ENCODE peak calls at places on chromosome 18, in seven cellular contexts. K, T, B, V, A, W and G are unnamed samples.

GRCh38 chr18:4017479-4017878 is 437.6 kb downstream of the DLGAP1 start:
- DNase-seq in K (no peak), T (no peak), B (no peak), V (no peak), A (no peak), W (peak; percentile 1), G (peak; percentile 48)

GRCh38 chr18:59271606-59272220 is 1.5 kb downstream of the RAX start:
- DNase-seq in K (no peak), T (no peak), B (no peak), V (no peak), A (no peak), W (no peak), G (no peak)

GRCh38 chr18:12336251-12336650 is 28.2 kb downstream of the TUBB6 start:
- DNase-seq in K (no peak), T (no peak), B (no peak), V (no peak), A (no peak), W (no peak), G (peak; percentile 57)

GRCh38 chr18:74990563-74991081 is 218.3 kb downstream of the PTGR3 start:
- DNase-seq in K (peak; percentile 20), T (no peak), B (no peak), V (no peak), A (peak; percentile 80), W (peak; percentile 66), G (no peak)

GRCh38 chr18:58362027-58362575 is 266.8 kb downstream of the ALPK2 start:
- DNase-seq in K (no peak), T (no peak), B (no peak), V (no peak), A (no peak), W (peak; percentile 95), G (no peak)

GRCh38 chr18:3480827-3481226 is 30.9 kb downstream of the TGIF1 start:
- DNase-seq in K (no peak), T (no peak), B (no peak), V (no peak), A (no peak), W (no peak), G (no peak)

GRCh38 chr18:39841133-39842041 is 2113.6 kb upstream of the PIK3C3 start:
- DNase-seq in K (peak; percentile 18), T (peak; percentile 75), B (peak; percentile 71), V (no peak), A (peak; percentile 82), W (peak; percentile 92), G (peak; percentile 76)

GRCh38 chr18:7737483-7737882 is 170.4 kb downstream of the PTPRM start:
- DNase-seq in K (no peak), T (no peak), B (no peak), V (no peak), A (no peak), W (no peak), G (no peak)

GRCh38 chr18:13241083-13241892 is 22.7 kb downstream of the LDLRAD4 start:
- DNase-seq in K (no peak), T (no peak), B (no peak), V (no peak), A (no peak), W (no peak), G (no peak)

GRCh38 chr18:26863921-26864497 is 1.5 kb downstream of the AQP4 start:
- DNase-seq in K (no peak), T (no peak), B (no peak), V (no peak), A (no peak), W (no peak), G (no peak)

GRCh38 chr18:55547705-55548056 is 40.3 kb downstream of the TCF4 start:
- DNase-seq in K (no peak), T (no peak), B (no peak), V (no peak), A (no peak), W (no peak), G (no peak)

GRCh38 chr18:21255211-21255610 is 13.2 kb downstream of the GREB1L start:
- DNase-seq in K (no peak), T (no peak), B (no peak), V (no peak), A (no peak), W (no peak), G (no peak)

GRCh38 chr18:13473751-13474150 is 252.6 kb downstream of the FAM210A start:
- DNase-seq in K (no peak), T (no peak), B (no peak), V (no peak), A (no peak), W (no peak), G (no peak)

GRCh38 chr18:75089748-75090327 is 119.1 kb downstream of the PTGR3 start:
- DNase-seq in K (no peak), T (no peak), B (no peak), V (no peak), A (no peak), W (no peak), G (no peak)

GRCh38 chr18:68417826-68418225 is 297.1 kb downstream of the TMX3 start:
- DNase-seq in K (no peak), T (no peak), B (no peak), V (no peak), A (no peak), W (peak; percentile 78), G (no peak)

GRCh38 chr18:58755304-58756010 is 84.2 kb downstream of the MALT1 start:
- DNase-seq in K (no peak), T (no peak), B (no peak), V (no peak), A (no peak), W (no peak), G (no peak)

GRCh38 chr18:2848145-2848878 is 1.5 kb downstream of the EMILIN2 start:
- DNase-seq in K (no peak), T (no peak), B (peak; percentile 12), V (no peak), A (no peak), W (peak; percentile 28), G (no peak)

GRCh38 chr18:26465431-26465830 is 82.9 kb downstream of the KCTD1 start:
- DNase-seq in K (no peak), T (no peak), B (no peak), V (no peak), A (no peak), W (no peak), G (no peak)

GRCh38 chr18:44079602-44080001 is 601.1 kb upstream of the SETBP1 start:
- DNase-seq in K (no peak), T (no peak), B (no peak), V (no peak), A (no peak), W (peak; percentile 89), G (no peak)

GRCh38 chr18:22603902-22604301 is 186.2 kb upstream of the CTAGE1 start:
- DNase-seq in K (no peak), T (no peak), B (no peak), V (no peak), A (no peak), W (no peak), G (no peak)

GRCh38 chr18:48607049-48607984 is 68.5 kb downstream of the CTIF start:
- DNase-seq in K (no peak), T (peak; percentile 70), B (no peak), V (no peak), A (no peak), W (peak; percentile 94), G (no peak)

GRCh38 chr18:12637901-12638633 is 19.8 kb downstream of the SPIRE1 start:
- DNase-seq in K (no peak), T (no peak), B (no peak), V (no peak), A (no peak), W (peak; percentile 37), G (no peak)

GRCh38 chr18:3151379-3152264 is 68.1 kb downstream of the MYOM1 start:
- DNase-seq in K (no peak), T (no peak), B (peak; percentile 12), V (peak; percentile 30), A (peak; percentile 38), W (peak; percentile 62), G (no peak)

GRCh38 chr18:46401486-46402115 is 255.4 kb downstream of the LOXHD1 start:
- DNase-seq in K (no peak), T (no peak), B (no peak), V (no peak), A (no peak), W (peak; percentile 37), G (no peak)

GRCh38 chr18:26637324-26637723 is 89.0 kb upstream of the KCTD1 start:
- DNase-seq in K (no peak), T (no peak), B (no peak), V (no peak), A (no peak), W (no peak), G (no peak)

GRCh38 chr18:75173125-75173432 is 35.9 kb downstream of the PTGR3 start:
- DNase-seq in K (no peak), T (no peak), B (no peak), V (no peak), A (no peak), W (peak; percentile 33), G (no peak)

GRCh38 chr18:62828852-62829251 is 113.5 kb downstream of the PHLPP1 start:
- DNase-seq in K (no peak), T (no peak), B (no peak), V (no peak), A (no peak), W (peak; percentile 35), G (no peak)

GRCh38 chr18:36194719-36195315 is 7.5 kb downstream of the MOCOS start:
- DNase-seq in K (no peak), T (no peak), B (no peak), V (no peak), A (no peak), W (no peak), G (no peak)

GRCh38 chr18:11047156-11047555 is 102.2 kb downstream of the PIEZO2 start:
- DNase-seq in K (no peak), T (no peak), B (no peak), V (no peak), A (no peak), W (peak; percentile 58), G (no peak)

GRCh38 chr18:4400911-4401310 is 54.2 kb downstream of the DLGAP1 start:
- DNase-seq in K (no peak), T (no peak), B (no peak), V (no peak), A (no peak), W (no peak), G (no peak)

GRCh38 chr18:830315-830901 is 18.4 kb upstream of the YES1 start:
- DNase-seq in K (no peak), T (no peak), B (no peak), V (peak; percentile 78), A (no peak), W (peak; percentile 70), G (no peak)

GRCh38 chr18:22342625-22343024 is 75.1 kb downstream of the CTAGE1 start:
- DNase-seq in K (no peak), T (no peak), B (no peak), V (peak; percentile 25), A (peak; percentile 88), W (peak; percentile 65), G (no peak)

GRCh38 chr18:63177822-63178525 is 141.6 kb downstream of the BCL2 start:
- DNase-seq in K (peak; percentile 50), T (no peak), B (no peak), V (no peak), A (peak; percentile 80), W (no peak), G (no peak)

GRCh38 chr18:45636110-45636509 is 20.8 kb downstream of the SLC14A2 start:
- DNase-seq in K (no peak), T (no peak), B (no peak), V (no peak), A (no peak), W (no peak), G (no peak)

GRCh38 chr18:28039078-28039477 is 137.9 kb downstream of the CDH2 start:
- DNase-seq in K (no peak), T (no peak), B (no peak), V (no peak), A (no peak), W (peak; percentile 63), G (no peak)

GRCh38 chr18:22687892-22688680 is 245.0 kb upstream of the RBBP8 start:
- DNase-seq in K (no peak), T (no peak), B (no peak), V (no peak), A (no peak), W (no peak), G (no peak)

GRCh38 chr18:33744032-33744697 is 166.1 kb downstream of the ASXL3 start:
- DNase-seq in K (no peak), T (no peak), B (no peak), V (no peak), A (peak; percentile 83), W (no peak), G (no peak)

GRCh38 chr18:44733069-44733753 is 52.5 kb downstream of the SETBP1 start:
- DNase-seq in K (no peak), T (no peak), B (no peak), V (no peak), A (no peak), W (peak; percentile 73), G (no peak)